ENCODE peak calls at places on chromosomes 12 and 14, in six cellular contexts. H is Karpas-422, U is lower lobe of right lung, M is AG04450, O is cardiac muscle cell, Z is breast epithelium. C is an unnamed sample.

GRCh38 chr14:96105921-96106441 is 66.8 kb downstream of the C14orf132 start:
- DNase-seq in H (no peak), U (no peak), M (no peak), O (no peak), Z (no peak), C (no peak)

GRCh38 chr12:21580748-21581495 is 23.7 kb downstream of the GYS2 start:
- DNase-seq in H (no peak), U (no peak), M (no peak), O (no peak), Z (no peak), C (no peak)

GRCh38 chr12:1916396-1917171 is 1.9 kb downstream of the CACNA2D4 start:
- DNase-seq in H (no peak), U (peak; percentile 39), M (no peak), O (peak; percentile 48), Z (no peak), C (no peak)

GRCh38 chr12:126797525-126797924 is 1469.4 kb upstream of the TMEM132C start:
- DNase-seq in H (no peak), U (no peak), M (no peak), O (no peak), Z (no peak), C (no peak)

GRCh38 chr14:38297681-38298080 is 41.8 kb upstream of the CLEC14A start:
- DNase-seq in H (no peak), U (no peak), M (no peak), O (no peak), Z (no peak), C (no peak)

GRCh38 chr12:54217774-54218221 is 29.0 kb upstream of the SMUG1 start:
- DNase-seq in H (peak; percentile 97), U (no peak), M (no peak), O (no peak), Z (no peak), C (peak; percentile 94)

GRCh38 chr12:52804029-52804428 is 8.1 kb upstream of the KRT3 start:
- DNase-seq in H (no peak), U (no peak), M (no peak), O (no peak), Z (no peak), C (no peak)

GRCh38 chr12:80226576-80226975 is 127.2 kb downstream of the OTOGL start:
- DNase-seq in H (no peak), U (no peak), M (no peak), O (no peak), Z (no peak), C (no peak)

DNA sequence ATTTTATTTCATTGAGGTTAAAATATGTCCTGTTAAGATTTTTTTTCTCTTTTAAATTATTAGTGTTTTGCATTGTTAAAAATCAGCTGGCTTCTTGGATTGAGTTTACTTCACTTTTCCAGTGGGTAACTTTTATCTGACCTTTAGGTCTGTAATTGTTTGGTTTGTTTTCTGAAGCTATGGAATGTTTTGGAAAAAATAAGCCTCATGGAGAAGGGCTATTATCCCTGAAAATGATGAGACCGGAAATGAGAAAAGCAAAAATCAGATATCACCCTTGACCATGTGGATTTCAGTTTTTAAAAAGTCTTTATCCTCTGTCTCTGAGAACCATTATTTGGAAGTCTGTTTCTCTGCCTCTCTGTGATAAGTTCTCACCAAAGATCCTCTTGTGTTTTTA is 180.9 kb downstream of the RAD51B start:
- DNase-seq in H (no peak), U (no peak), M (no peak), O (no peak), Z (no peak), C (no peak)
- H3K27ac ChIP-seq in H (no peak overlapping the region), U (no peak overlapping the region), M (no peak overlapping the region), O (no peak overlapping the region), Z (no peak overlapping the region), C (no peak overlapping the region)

GRCh38 chr12:8080131-8080530 is 1.9 kb upstream of the NECAP1 start:
- DNase-seq in H (no peak), U (no peak), M (no peak), O (no peak), Z (no peak), C (no peak)
- H3K4me3 ChIP-seq in H (peak overlapping the region; percentile 83), U (no peak overlapping the region), M (no peak overlapping the region), O (no peak overlapping the region), Z (no peak overlapping the region), C (peak overlapping the region; percentile 88)

GRCh38 chr12:41917181-41917580 is 227.5 kb downstream of the GXYLT1 start:
- DNase-seq in H (no peak), U (no peak), M (no peak), O (no peak), Z (no peak), C (no peak)

GRCh38 chr12:41917827-41918445 is 226.7 kb downstream of the GXYLT1 start:
- DNase-seq in H (peak; percentile 53), U (no peak), M (no peak), O (peak; percentile 46), Z (no peak), C (no peak)

GRCh38 chr12:41919025-41919424 is 225.6 kb downstream of the GXYLT1 start:
- DNase-seq in H (no peak), U (no peak), M (no peak), O (no peak), Z (no peak), C (no peak)

GRCh38 chr12:41923351-41923750 is 221.3 kb downstream of the GXYLT1 start:
- DNase-seq in H (no peak), U (no peak), M (no peak), O (no peak), Z (no peak), C (no peak)

GRCh38 chr12:41919526-41920305 is 225.0 kb downstream of the GXYLT1 start:
- DNase-seq in H (no peak), U (no peak), M (no peak), O (no peak), Z (no peak), C (no peak)
- H3K9me3 ChIP-seq in H (peaks cover 5% of the 10 kb centered on the region), U (no peaks in the 10 kb centered on the region), M (no peaks in the 10 kb centered on the region), O (no peaks in the 10 kb centered on the region), Z (no peaks in the 10 kb centered on the region), C (peaks cover 4% of the 10 kb centered on the region)

GRCh38 chr14:49975286-49975685 is 82.4 kb downstream of the ARF6 start:
- DNase-seq in H (no peak), U (no peak), M (peak; percentile 65), O (no peak), Z (no peak), C (no peak)
- H3K27ac ChIP-seq in H (peak overlapping the region; percentile 77), U (peak overlapping the region; percentile 4), M (peak overlapping the region; percentile 57), O (no peak overlapping the region), Z (peak overlapping the region; percentile 88), C (peak overlapping the region; percentile 93)

GRCh38 chr14:104724407-104724980 is 465 bp downstream of the ADSS1 start:
- DNase-seq in H (no peak), U (peak; percentile 70), M (no peak), O (peak; percentile 24), Z (no peak), C (no peak)
- H3K4me3 ChIP-seq in H (peak overlapping the region; percentile 75), U (peak overlapping the region; percentile 84), M (peak overlapping the region; percentile 58), O (peak overlapping the region; percentile 76), Z (peak overlapping the region; percentile 96), C (peak overlapping the region; percentile 61)

GRCh38 chr12:11107719-11108118 is 15.6 kb upstream of the TAS2R43 start:
- DNase-seq in H (no peak), U (no peak), M (no peak), O (no peak), Z (no peak), C (no peak)
- H3K9me3 ChIP-seq in H (peaks cover 3% of the 10 kb centered on the region), U (peaks cover 8% of the 10 kb centered on the region), M (no peaks in the 10 kb centered on the region), O (no peaks in the 10 kb centered on the region), Z (peaks cover 5% of the 10 kb centered on the region), C (peaks cover 9% of the 10 kb centered on the region)

DNA sequence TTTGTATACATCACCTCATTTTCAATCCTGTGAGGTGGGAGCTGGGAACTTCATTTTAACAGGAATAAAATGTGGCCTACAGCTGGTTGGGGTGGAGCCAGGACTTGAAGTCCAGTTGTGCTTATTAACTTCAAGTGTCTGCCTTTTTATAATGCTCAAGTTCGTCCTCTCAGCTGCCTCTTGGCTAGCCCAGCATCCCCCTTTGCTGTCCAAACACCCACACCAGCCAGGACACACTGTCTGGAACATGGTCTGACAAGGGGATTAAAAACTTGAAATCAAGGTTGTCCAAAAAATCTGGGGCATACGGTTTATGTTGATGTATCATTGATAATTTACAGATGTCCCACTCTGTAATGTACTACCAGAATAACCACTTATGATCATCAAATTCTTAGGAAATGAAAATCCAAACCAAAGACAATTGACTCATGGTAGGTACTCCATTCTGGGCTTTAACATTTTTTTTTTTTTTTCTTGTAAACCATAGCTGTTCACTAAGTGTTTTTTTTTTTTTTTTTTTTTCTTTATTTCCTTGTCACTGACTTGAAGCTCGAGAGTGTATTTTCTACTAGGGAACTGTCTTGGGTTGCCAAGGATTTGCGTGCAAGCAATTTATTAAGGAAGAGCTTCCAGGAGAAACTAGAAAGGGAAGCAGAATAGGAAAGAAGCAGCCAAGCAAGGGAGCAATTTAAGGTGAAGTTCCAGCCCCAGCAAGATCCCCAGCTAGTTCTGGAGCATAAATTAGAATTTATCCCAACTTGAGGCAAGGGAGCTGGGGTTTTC is 252.2 kb downstream of the EFCAB11 start:
- DNase-seq in H (no peak), U (no peak), M (peak; percentile 21), O (peak; percentile 4), Z (no peak), C (no peak)
- H3K27ac ChIP-seq in H (no peak overlapping the region), U (peak overlapping the region; percentile 75), M (peak overlapping the region; percentile 73), O (no peak overlapping the region), Z (peak overlapping the region; percentile 91), C (no peak overlapping the region)

DNA sequence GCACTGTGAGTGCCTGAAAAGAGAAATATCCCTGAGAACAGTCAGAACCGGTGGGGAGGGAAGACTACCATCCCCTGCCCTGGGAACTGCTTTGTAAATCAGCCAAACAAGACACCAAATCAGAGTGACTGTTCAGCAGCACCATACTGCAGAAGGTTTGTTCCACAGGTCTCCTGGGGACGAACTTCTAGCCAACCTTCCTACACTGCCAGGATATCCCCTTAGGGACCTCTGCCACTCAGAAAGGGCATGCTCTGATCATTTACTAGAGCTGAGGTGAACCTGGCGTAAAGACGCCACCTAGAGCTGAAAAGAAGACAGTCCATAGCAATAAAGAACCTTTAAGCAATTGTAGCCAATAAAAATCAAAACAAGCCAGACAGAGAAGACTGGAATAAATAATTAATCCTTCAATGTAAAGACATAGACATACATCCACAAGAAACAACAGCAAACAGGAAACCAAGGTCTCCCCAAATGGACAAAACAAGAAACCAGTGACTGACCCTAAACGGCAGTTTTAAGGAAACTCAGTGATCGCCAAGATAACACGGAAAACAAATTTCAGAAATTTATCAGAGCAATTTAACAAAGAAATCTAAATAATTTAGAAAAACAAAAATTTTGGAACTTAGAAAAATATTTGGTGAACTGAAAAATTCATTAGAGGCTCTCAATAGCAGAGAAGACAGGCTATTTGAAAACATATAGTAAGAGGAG is 228.1 kb upstream of the AMIGO2 start:
- DNase-seq in H (peak; percentile 86), U (no peak), M (peak; percentile 23), O (peak; percentile 64), Z (no peak), C (peak; percentile 76)
- H3K4me3 ChIP-seq in H (peak overlapping the region; percentile 24), U (peak overlapping the region; percentile 40), M (no peak overlapping the region), O (no peak overlapping the region), Z (no peak overlapping the region), C (no peak overlapping the region)

DNA sequence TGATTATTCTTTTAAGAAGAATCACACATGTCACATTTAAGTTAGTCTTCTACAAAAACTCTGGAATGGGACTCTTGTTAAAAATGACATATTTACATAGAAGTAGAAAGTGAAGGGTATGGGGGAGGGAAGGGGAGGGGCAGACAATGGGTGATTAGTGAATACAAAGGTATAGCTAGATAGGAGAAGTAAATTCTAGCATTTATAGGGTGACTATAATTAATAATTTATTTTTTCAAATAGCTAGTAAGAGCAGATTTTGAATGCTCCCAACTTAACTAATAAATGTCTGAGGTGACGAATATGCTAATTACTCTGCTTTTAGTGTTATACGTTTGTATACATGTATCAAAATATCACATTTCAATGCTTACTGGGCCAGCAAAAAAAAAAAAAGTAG is 59.4 kb downstream of the BLTP3B start:
- DNase-seq in H (no peak), U (no peak), M (no peak), O (no peak), Z (no peak), C (no peak)
- H3K9me3 ChIP-seq in H (peaks cover 3% of the 10 kb centered on the region), U (no peaks in the 10 kb centered on the region), M (peaks cover 3% of the 10 kb centered on the region), O (no peaks in the 10 kb centered on the region), Z (no peaks in the 10 kb centered on the region), C (peaks cover 11% of the 10 kb centered on the region)

GRCh38 chr14:60257862-60258261 is 8.8 kb downstream of the PPM1A start:
- DNase-seq in H (no peak), U (no peak), M (no peak), O (no peak), Z (no peak), C (no peak)
- H3K27ac ChIP-seq in H (no peak overlapping the region), U (no peak overlapping the region), M (no peak overlapping the region), O (no peak overlapping the region), Z (no peak overlapping the region), C (no peak overlapping the region)